ENCODE peak calls at places on chromosomes 4 and X, in four cellular contexts. Y is endodermal cell, X is non-pigmented ciliary epithelial cell, V is lung microvascular endothelial cell. A is an unnamed sample.

GRCh38 chrX:71181558-71181909 is 36.9 kb downstream of the NLGN3 start:
- DNase-seq in X (no peak), Y (peak; percentile 57), V (no peak), A (peak; percentile 21)

GRCh38 chr4:687975-688694 is 816 bp downstream of the SLC49A3 start:
- DNase-seq in Y (no peak), V (no peak), X (no peak), A (no peak)

GRCh38 chrX:100731441-100732281 is at the start of gene SYTL4:
- DNase-seq in Y (peak; percentile 70), X (no peak), V (peak; percentile 33), A (peak; percentile 61)

GRCh38 chr4:175443547-175443946 is 368.5 kb downstream of the GPM6A start:
- DNase-seq in Y (no peak), X (no peak), V (no peak), A (no peak)

GRCh38 chr4:17064959-17065358 is 166.5 kb upstream of the LDB2 start:
- DNase-seq in Y (no peak), X (no peak), V (no peak), A (no peak)

GRCh38 chrX:153732406-153732805 is 7.8 kb downstream of the ABCD1 start:
- DNase-seq in X (no peak), V (no peak), Y (no peak), A (peak; percentile 29)

GRCh38 chrX:27968891-27969290 is 12.4 kb downstream of the DCAF8L1 start:
- DNase-seq in Y (no peak), X (no peak), V (no peak), A (no peak)

GRCh38 chr4:99885063-99885664 is 9.1 kb downstream of the LAMTOR3 start:
- DNase-seq in X (no peak), V (peak; percentile 8), Y (peak; percentile 49), A (peak; percentile 26)

GRCh38 chr4:78645853-78646757 is 94.5 kb downstream of the ANXA3 start:
- DNase-seq in V (peak; percentile 92), X (peak; percentile 69), Y (no peak), A (peak; percentile 88)

GRCh38 chr4:152039085-152039484 is 278.3 kb upstream of the GATB start:
- DNase-seq in Y (no peak), V (peak; percentile 41), X (peak; percentile 22), A (no peak)

GRCh38 chrX:13845721-13846378 is 29.0 kb upstream of the GPM6B start:
- DNase-seq in V (no peak), Y (no peak), X (peak; percentile 9), A (no peak)

GRCh38 chrX:100928660-100929613 is at the start of gene XKRX:
- DNase-seq in V (peak; percentile 19), X (no peak), Y (peak; percentile 91), A (peak; percentile 23)

GRCh38 chr4:6561706-6562371 is 13.2 kb upstream of the MAN2B2 start:
- DNase-seq in Y (peak; percentile 57), X (no peak), V (no peak), A (no peak)

GRCh38 chr4:151207868-151208267 is 69.1 kb upstream of the PRSS48 start:
- DNase-seq in Y (no peak), X (no peak), V (no peak), A (no peak)

GRCh38 chr4:146855761-146856160 is 89.9 kb downstream of the TTC29 start:
- DNase-seq in X (no peak), V (no peak), Y (no peak), A (no peak)

GRCh38 chr4:78693777-78694456 is 82.2 kb upstream of the BMP2K start:
- DNase-seq in X (no peak), Y (no peak), V (no peak), A (no peak)

GRCh38 chr4:48585401-48585800 is 95.3 kb downstream of the ZAR1 start:
- DNase-seq in V (no peak), Y (no peak), X (no peak), A (no peak)

GRCh38 chr4:108107729-108108382 is 60.9 kb downstream of the LEF1 start:
- DNase-seq in X (no peak), V (no peak), Y (no peak), A (no peak)

GRCh38 chr4:87523307-87523706 is 5.9 kb downstream of the SPARCL1 start:
- DNase-seq in Y (no peak), X (no peak), V (no peak), A (no peak)

GRCh38 chrX:139907078-139907477 is 25.8 kb downstream of the ATP11C start:
- DNase-seq in X (no peak), V (no peak), Y (no peak), A (no peak)

GRCh38 chr4:77777135-77777777 is 41.9 kb downstream of the CNOT6L start:
- DNase-seq in X (no peak), V (no peak), Y (no peak), A (peak; percentile 6)

GRCh38 chr4:146522862-146523205 is 1.1 kb upstream of the SLC10A7 start:
- DNase-seq in Y (no peak), X (no peak), V (peak; percentile 16), A (no peak)

A was measured in dermis microvascular lymphatic vessel endothelial cell.